ENCODE peak calls at places on chromosome 12, in ten cellular contexts. W is tibial nerve, T is fibroblast of the aortic adventitia, K is AG04450, D is GM20000, Z is cardiac muscle cell, X is omental fat pad, Q is IMR-90, U is H1, B is heart right ventricle. H is an unnamed sample.

GRCh38 chr12:50401383-50402155 is 884 bp downstream of the LARP4 start:
- DNase-seq in K (no peak), W (peak; percentile 47), U (no peak), T (peak; percentile 87), B (peak; percentile 16), Q (peak; percentile 51), D (peak; percentile 16), X (no peak), Z (peak; percentile 74), H (no peak)

GRCh38 chr12:15987696-15988095 is 76.6 kb downstream of the DERA start:
- DNase-seq in Q (no peak), K (no peak), D (no peak), Z (no peak), U (no peak), W (no peak), B (peak; percentile 69), X (no peak), T (no peak), H (no peak)

GRCh38 chr12:51533799-51534198 is 57.2 kb upstream of the SCN8A start:
- DNase-seq in X (no peak), Z (peak; percentile 44), T (peak; percentile 19), Q (peak; percentile 36), B (no peak), W (no peak), K (no peak), U (no peak), D (no peak), H (no peak)

GRCh38 chr12:113831486-113831885 is 134.6 kb downstream of the RBM19 start:
- DNase-seq in X (no peak), Z (no peak), W (no peak), Q (no peak), B (no peak), T (no peak), U (no peak), D (no peak), K (no peak), H (no peak)

GRCh38 chr12:6084969-6085450 is 39.5 kb downstream of the VWF start:
- DNase-seq in D (no peak), B (no peak), Q (no peak), K (no peak), T (no peak), U (no peak), W (no peak), X (no peak), Z (no peak), H (no peak)

GRCh38 chr12:30694412-30694955 is 1.2 kb downstream of the IPO8 start:
- DNase-seq in B (no peak), T (peak; percentile 26), U (no peak), Q (peak; percentile 22), K (no peak), X (no peak), D (peak; percentile 23), W (no peak), Z (peak; percentile 14), H (no peak)

GRCh38 chr12:32448581-32448980 is 49.2 kb downstream of the FGD4 start:
- DNase-seq in K (no peak), Z (peak; percentile 45), D (peak; percentile 17), Q (peak; percentile 51), W (no peak), B (no peak), T (no peak), X (no peak), U (no peak), H (no peak)

GRCh38 chr12:64621257-64621942 is 11.1 kb downstream of the RASSF3 start:
- DNase-seq in X (no peak), T (peak; percentile 26), Q (peak; percentile 95), K (peak; percentile 87), B (no peak), D (peak; percentile 67), Z (peak; percentile 34), W (no peak), U (no peak), H (peak; percentile 15)

GRCh38 chr12:111841750-111842555 is at the start of gene MAPKAPK5:
- DNase-seq in Z (peak; percentile 98), W (peak; percentile 90), U (peak; percentile 86), Q (peak; percentile 95), B (peak; percentile 95), X (peak; percentile 72), T (peak; percentile 94), K (peak; percentile 89), D (peak; percentile 98), H (peak; percentile 90)
- TF ChIP-seq CTCF in Z (no peak), W (no peak), U (no peak), Q (no peak), B (no peak), X (no peak), T (no peak), K (no peak), D (no peak), H (no peak)

DNA sequence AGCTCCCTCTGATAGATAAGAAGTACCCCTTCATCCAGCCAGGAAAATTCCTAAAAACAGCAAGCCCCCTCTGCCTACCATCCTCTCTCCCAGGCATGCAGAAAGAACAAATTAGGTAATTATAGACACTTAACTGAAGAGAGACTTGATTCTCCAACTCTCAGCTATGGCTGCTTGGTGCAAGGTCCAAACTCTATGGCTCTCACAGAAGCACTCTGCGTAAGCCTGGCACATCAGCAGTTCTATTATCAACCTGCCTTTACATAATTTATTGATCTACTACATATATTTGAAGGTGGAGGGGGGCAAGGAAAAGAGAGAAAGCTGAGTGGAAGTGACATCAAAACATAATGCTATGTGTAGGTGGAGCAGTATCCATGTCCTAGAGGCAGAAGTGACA is 1.1 kb upstream of the MYO1A start:
- DNase-seq in Z (no peak), T (no peak), B (no peak), W (no peak), U (no peak), X (no peak), D (no peak), K (no peak), Q (no peak), H (no peak)
- TF ChIP-seq CTCF in Z (no peak), T (no peak), B (no peak), W (no peak), U (no peak), X (no peak), D (no peak), K (no peak), Q (no peak), H (no peak)

GRCh38 chr12:108382437-108382801 is 43.3 kb upstream of the CMKLR1 start:
- DNase-seq in U (no peak), D (no peak), B (no peak), Z (no peak), T (no peak), W (no peak), Q (no peak), X (no peak), K (no peak), H (no peak)
- TF ChIP-seq CTCF in U (peak; percentile 3), D (no peak), B (no peak), Z (no peak), T (no peak), W (no peak), Q (no peak), X (no peak), K (no peak), H (no peak)

GRCh38 chr12:112013601-112014402 is 576 bp downstream of the ERP29 start:
- DNase-seq in X (no peak), D (peak; percentile 21), B (peak; percentile 32), U (peak; percentile 39), W (no peak), Z (peak; percentile 84), T (peak; percentile 76), K (no peak), Q (peak; percentile 82), H (peak; percentile 35)
- TF ChIP-seq CTCF in X (no peak), D (no peak), B (no peak), U (no peak), W (peak; percentile 49), Z (no peak), T (no peak), K (no peak), Q (no peak), H (peak; percentile 51)

GRCh38 chr12:95336387-95337067 is 118.9 kb downstream of the VEZT start:
- DNase-seq in W (peak; percentile 70), Z (peak; percentile 94), U (peak; percentile 78), T (peak; percentile 90), D (no peak), B (peak; percentile 76), Q (peak; percentile 85), X (no peak), K (peak; percentile 70), H (peak; percentile 79)
- TF ChIP-seq CTCF in W (peak; percentile 48), Z (peak; percentile 97), U (peak; percentile 89), T (peak; percentile 89), D (no peak), B (peak; percentile 89), Q (peak; percentile 97), X (peak; percentile 34), K (peak; percentile 79), H (peak; percentile 85)

GRCh38 chr12:3313655-3314305 is 177.2 kb upstream of the PRMT8 start:
- DNase-seq in T (no peak), X (no peak), Z (peak; percentile 19), U (no peak), D (peak; percentile 41), Q (peak; percentile 20), W (no peak), K (no peak), B (no peak), H (peak; percentile 28)
- TF ChIP-seq CTCF in T (peak; percentile 20), X (no peak), Z (peak; percentile 36), U (peak; percentile 86), D (no peak), Q (peak; percentile 20), W (no peak), K (peak; percentile 47), B (peak; percentile 42), H (peak; percentile 64)

GRCh38 chr12:46296822-46297221 is 28.0 kb upstream of the SLC38A1 start:
- DNase-seq in W (no peak), T (no peak), U (no peak), Q (no peak), D (no peak), Z (no peak), X (no peak), B (no peak), K (no peak), H (no peak)

DNA sequence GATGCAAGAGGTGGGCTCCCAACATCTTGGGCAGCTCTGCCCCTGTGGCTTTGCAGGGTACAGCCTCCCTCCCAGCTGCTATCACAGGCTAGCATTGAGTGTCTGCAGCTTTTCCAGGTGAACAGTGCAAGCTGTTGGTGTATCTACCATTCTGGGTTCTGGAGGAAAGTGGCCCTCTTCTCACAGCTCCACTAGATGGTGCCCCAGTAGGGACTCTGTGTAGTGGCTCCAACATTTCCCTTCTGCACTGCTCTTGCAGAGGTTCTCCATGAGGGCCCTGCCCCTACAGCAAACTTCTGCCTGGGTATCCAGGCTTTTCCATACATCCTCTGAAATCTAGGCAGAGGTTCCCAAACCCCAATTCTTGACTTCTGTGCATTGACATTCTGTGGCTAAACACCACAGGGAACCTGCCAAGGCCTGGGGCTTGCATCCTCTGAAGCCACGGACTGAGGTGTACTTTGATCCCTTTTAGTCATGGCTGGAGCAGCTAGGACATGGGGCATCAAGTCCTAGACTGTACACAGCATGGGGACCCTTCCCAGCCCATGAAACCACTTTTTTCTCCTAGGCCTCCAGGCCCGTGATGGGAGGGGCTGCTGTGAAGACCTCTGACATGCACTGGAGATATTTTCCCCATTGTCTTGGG is 24.0 kb upstream of the SLC38A1 start:
- DNase-seq in Q (no peak), Z (peak; percentile 19), X (no peak), B (no peak), K (no peak), D (no peak), W (no peak), U (no peak), T (peak; percentile 17), H (peak; percentile 5)
- TF ChIP-seq CTCF in Q (no peak), Z (peak; percentile 14), X (no peak), B (peak; percentile 18), K (peak; percentile 11), D (no peak), W (no peak), U (no peak), T (peak; percentile 31), H (peak; percentile 53)